ENCODE peak calls at places on chromosomes 7 and 10, in six cellular contexts. One of them, this sample, is unnamed.

GRCh38 chr7:140559410-140559809 is 80.1 kb upstream of the MKRN1 start:
- DNase-seq in AG08396: no peak
- DNase-seq in skeletal muscle cell: no peak
- DNase-seq in stimulated activated CD4-positive, alpha-beta T cell treated with anti-CD3 and anti-CD28 coated beads, TNF-alpha, amount 100 ng/mL, for 4 hours: no peak
- DNase-seq in astrocyte of the hippocampus: no peak
- DNase-seq in fibroblast of lung: no peak
- DNase-seq in this sample: no peak

GRCh38 chr10:70921285-70921684 is 32.9 kb upstream of the PCBD1 start:
- DNase-seq in AG08396: no peak
- DNase-seq in skeletal muscle cell: no peak
- DNase-seq in stimulated activated CD4-positive, alpha-beta T cell treated with anti-CD3 and anti-CD28 coated beads, TNF-alpha, amount 100 ng/mL, for 4 hours: no peak
- DNase-seq in astrocyte of the hippocampus: no peak
- DNase-seq in fibroblast of lung: no peak
- DNase-seq in this sample: no peak

GRCh38 chr7:133703547-133703946 is 423.6 kb upstream of the LRGUK start:
- DNase-seq in AG08396: peak
- DNase-seq in skeletal muscle cell: peak
- DNase-seq in stimulated activated CD4-positive, alpha-beta T cell treated with anti-CD3 and anti-CD28 coated beads, TNF-alpha, amount 100 ng/mL, for 4 hours: no peak
- DNase-seq in astrocyte of the hippocampus: peak
- DNase-seq in fibroblast of lung: peak
- DNase-seq in this sample: no peak

GRCh38 chr10:97999066-97999908 is 31.1 kb downstream of the CRTAC1 start:
- DNase-seq in AG08396: no peak
- DNase-seq in skeletal muscle cell: no peak
- DNase-seq in stimulated activated CD4-positive, alpha-beta T cell treated with anti-CD3 and anti-CD28 coated beads, TNF-alpha, amount 100 ng/mL, for 4 hours: no peak
- DNase-seq in astrocyte of the hippocampus: no peak
- DNase-seq in fibroblast of lung: no peak
- DNase-seq in this sample: no peak

GRCh38 chr7:416761-417624 is 102.7 kb downstream of the PDGFA start:
- DNase-seq in AG08396: no peak
- DNase-seq in skeletal muscle cell: no peak
- DNase-seq in stimulated activated CD4-positive, alpha-beta T cell treated with anti-CD3 and anti-CD28 coated beads, TNF-alpha, amount 100 ng/mL, for 4 hours: no peak
- DNase-seq in astrocyte of the hippocampus: no peak
- DNase-seq in fibroblast of lung: no peak
- DNase-seq in this sample: no peak

GRCh38 chr10:92575961-92576360 is 2.1 kb upstream of the IDE start:
- DNase-seq in AG08396: no peak
- DNase-seq in skeletal muscle cell: no peak
- DNase-seq in stimulated activated CD4-positive, alpha-beta T cell treated with anti-CD3 and anti-CD28 coated beads, TNF-alpha, amount 100 ng/mL, for 4 hours: no peak
- DNase-seq in astrocyte of the hippocampus: peak
- DNase-seq in fibroblast of lung: peak
- DNase-seq in this sample: no peak

GRCh38 chr7:17434841-17435692 is 136.6 kb downstream of the AHR start:
- DNase-seq in AG08396: no peak
- DNase-seq in skeletal muscle cell: no peak
- DNase-seq in stimulated activated CD4-positive, alpha-beta T cell treated with anti-CD3 and anti-CD28 coated beads, TNF-alpha, amount 100 ng/mL, for 4 hours: no peak
- DNase-seq in astrocyte of the hippocampus: no peak
- DNase-seq in fibroblast of lung: no peak
- DNase-seq in this sample: no peak

GRCh38 chr10:100341953-100342626 is 4.9 kb upstream of the SCD start:
- DNase-seq in AG08396: peak
- DNase-seq in skeletal muscle cell: peak
- DNase-seq in stimulated activated CD4-positive, alpha-beta T cell treated with anti-CD3 and anti-CD28 coated beads, TNF-alpha, amount 100 ng/mL, for 4 hours: peak
- DNase-seq in astrocyte of the hippocampus: peak
- DNase-seq in fibroblast of lung: peak
- DNase-seq in this sample: peak

GRCh38 chr7:137655804-137656203 is 191.0 kb downstream of the DGKI start:
- DNase-seq in AG08396: no peak
- DNase-seq in skeletal muscle cell: no peak
- DNase-seq in stimulated activated CD4-positive, alpha-beta T cell treated with anti-CD3 and anti-CD28 coated beads, TNF-alpha, amount 100 ng/mL, for 4 hours: no peak
- DNase-seq in astrocyte of the hippocampus: no peak
- DNase-seq in fibroblast of lung: no peak
- DNase-seq in this sample: no peak

GRCh38 chr10:110005716-110006115 is 2.1 kb upstream of the ADD3 start:
- DNase-seq in AG08396: peak
- DNase-seq in skeletal muscle cell: peak
- DNase-seq in stimulated activated CD4-positive, alpha-beta T cell treated with anti-CD3 and anti-CD28 coated beads, TNF-alpha, amount 100 ng/mL, for 4 hours: no peak
- DNase-seq in astrocyte of the hippocampus: peak
- DNase-seq in fibroblast of lung: peak
- DNase-seq in this sample: peak

GRCh38 chr10:17387861-17388503 is 66.4 kb downstream of the ST8SIA6 start:
- DNase-seq in AG08396: no peak
- DNase-seq in skeletal muscle cell: no peak
- DNase-seq in stimulated activated CD4-positive, alpha-beta T cell treated with anti-CD3 and anti-CD28 coated beads, TNF-alpha, amount 100 ng/mL, for 4 hours: no peak
- DNase-seq in astrocyte of the hippocampus: peak
- DNase-seq in fibroblast of lung: no peak
- DNase-seq in this sample: no peak

This sample was measured in endothelial cell.